ENCODE peak calls at places on chromosomes 1 and 21, in four cellular contexts. One of them, this sample, is unnamed.

GRCh38 chr1:229273507-229274232 is 2.8 kb downstream of the RAB4A start:
- DNase-seq in nephron progenitor cell: no peak
- DNase-seq in heart right ventricle: no peak
- DNase-seq in Calu3: peak; percentile 34
- DNase-seq in this sample: no peak

GRCh38 chr1:220084460-220084859 is 5.1 kb downstream of the BPNT1 start:
- DNase-seq in nephron progenitor cell: no peak
- DNase-seq in heart right ventricle: no peak
- DNase-seq in Calu3: no peak
- DNase-seq in this sample: no peak

GRCh38 chr1:230385173-230385480 is 41.0 kb downstream of the PGBD5 start:
- DNase-seq in nephron progenitor cell: no peak
- DNase-seq in Calu3: no peak
- DNase-seq in heart right ventricle: no peak
- DNase-seq in this sample: no peak

GRCh38 chr1:70084314-70084915 is 121.0 kb downstream of the LRRC40 start:
- DNase-seq in heart right ventricle: no peak
- DNase-seq in nephron progenitor cell: no peak
- DNase-seq in Calu3: no peak
- DNase-seq in this sample: no peak

GRCh38 chr1:29156543-29157268 is 25.0 kb downstream of the SRSF4 start:
- DNase-seq in Calu3: no peak
- DNase-seq in nephron progenitor cell: no peak
- DNase-seq in heart right ventricle: no peak
- DNase-seq in this sample: peak; percentile 83

GRCh38 chr1:902802-903201 is 20.9 kb upstream of the SAMD11 start:
- DNase-seq in heart right ventricle: no peak
- DNase-seq in nephron progenitor cell: no peak
- DNase-seq in Calu3: no peak
- DNase-seq in this sample: no peak

GRCh38 chr1:85488126-85488525 is 23.2 kb upstream of the DDAH1 start:
- DNase-seq in heart right ventricle: no peak
- DNase-seq in nephron progenitor cell: no peak
- DNase-seq in Calu3: no peak
- DNase-seq in this sample: no peak

GRCh38 chr1:19234224-19234623 is 17.1 kb downstream of the EMC1 start:
- DNase-seq in heart right ventricle: no peak
- DNase-seq in nephron progenitor cell: no peak
- DNase-seq in Calu3: no peak
- DNase-seq in this sample: no peak

GRCh38 chr1:49541096-49541752 is 482.5 kb downstream of the AGBL4 start:
- DNase-seq in nephron progenitor cell: no peak
- DNase-seq in Calu3: no peak
- DNase-seq in heart right ventricle: no peak
- DNase-seq in this sample: no peak

GRCh38 chr1:100530901-100531487 is 6.9 kb upstream of the GPR88 start:
- DNase-seq in nephron progenitor cell: no peak
- DNase-seq in heart right ventricle: peak; percentile 50
- DNase-seq in Calu3: no peak
- DNase-seq in this sample: peak; percentile 56

GRCh38 chr1:84078108-84078823 is 65.8 kb upstream of the PRKACB start:
- DNase-seq in Calu3: no peak
- DNase-seq in heart right ventricle: peak; percentile 12
- DNase-seq in nephron progenitor cell: no peak
- DNase-seq in this sample: peak; percentile 40

GRCh38 chr1:178628637-178629548 is 96.2 kb upstream of the RALGPS2 start:
- DNase-seq in heart right ventricle: peak; percentile 33
- DNase-seq in nephron progenitor cell: no peak
- DNase-seq in Calu3: no peak
- DNase-seq in this sample: no peak

GRCh38 chr1:170805957-170806662 is 129.2 kb upstream of the MROH9 start:
- DNase-seq in heart right ventricle: no peak
- DNase-seq in Calu3: peak; percentile 12
- DNase-seq in nephron progenitor cell: no peak
- DNase-seq in this sample: no peak

GRCh38 chr1:80896957-80897356 is 903.8 kb upstream of the ADGRL2 start:
- DNase-seq in nephron progenitor cell: no peak
- DNase-seq in heart right ventricle: no peak
- DNase-seq in Calu3: no peak
- DNase-seq in this sample: no peak

GRCh38 chr1:29239142-29239541 is 2.8 kb downstream of the PTPRU start:
- DNase-seq in Calu3: peak; percentile 90
- DNase-seq in heart right ventricle: no peak
- DNase-seq in nephron progenitor cell: peak; percentile 32
- DNase-seq in this sample: no peak

GRCh38 chr21:30629173-30629572 is 5.8 kb upstream of the KRTAP20-2 start:
- DNase-seq in heart right ventricle: no peak
- DNase-seq in nephron progenitor cell: no peak
- DNase-seq in Calu3: no peak
- DNase-seq in this sample: no peak

GRCh38 chr1:188514917-188515316 is 1686.2 kb downstream of the PLA2G4A start:
- DNase-seq in Calu3: no peak
- DNase-seq in nephron progenitor cell: no peak
- DNase-seq in heart right ventricle: no peak
- DNase-seq in this sample: peak; percentile 82

GRCh38 chr1:204304067-204304466 is 55.7 kb downstream of the PLEKHA6 start:
- DNase-seq in Calu3: no peak
- DNase-seq in nephron progenitor cell: no peak
- DNase-seq in heart right ventricle: no peak
- DNase-seq in this sample: no peak

GRCh38 chr1:94209425-94209824 is 28.0 kb downstream of the ARHGAP29 start:
- DNase-seq in Calu3: no peak
- DNase-seq in heart right ventricle: no peak
- DNase-seq in nephron progenitor cell: no peak
- DNase-seq in this sample: no peak

GRCh38 chr1:147723691-147724323 is 36.6 kb downstream of the GJA5 start:
- DNase-seq in heart right ventricle: peak; percentile 47
- DNase-seq in Calu3: peak; percentile 74
- DNase-seq in nephron progenitor cell: peak; percentile 54
- DNase-seq in this sample: peak; percentile 39

GRCh38 chr1:152061952-152062351 is 25.1 kb upstream of the S100A11 start:
- DNase-seq in heart right ventricle: no peak
- DNase-seq in Calu3: no peak
- DNase-seq in nephron progenitor cell: no peak
- DNase-seq in this sample: no peak

GRCh38 chr1:18875107-18875795 is 15.8 kb upstream of the TAS1R2 start:
- DNase-seq in Calu3: peak; percentile 32
- DNase-seq in nephron progenitor cell: peak; percentile 95
- DNase-seq in heart right ventricle: peak; percentile 79
- DNase-seq in this sample: peak; percentile 91

GRCh38 chr1:176241385-176242015 is 34.4 kb upstream of the COP1 start:
- DNase-seq in nephron progenitor cell: no peak
- DNase-seq in Calu3: no peak
- DNase-seq in heart right ventricle: no peak
- DNase-seq in this sample: peak; percentile 20

GRCh38 chr1:174051956-174052355 is 29.8 kb upstream of the RC3H1 start:
- DNase-seq in heart right ventricle: peak; percentile 41
- DNase-seq in Calu3: no peak
- DNase-seq in nephron progenitor cell: no peak
- DNase-seq in this sample: peak; percentile 21

GRCh38 chr1:64171797-64172281 is 31.6 kb upstream of the UBE2U start:
- DNase-seq in heart right ventricle: no peak
- DNase-seq in Calu3: peak; percentile 39
- DNase-seq in nephron progenitor cell: no peak
- DNase-seq in this sample: peak; percentile 77

GRCh38 chr1:185719021-185719420 is 15.2 kb upstream of the HMCN1 start:
- DNase-seq in Calu3: peak; percentile 44
- DNase-seq in nephron progenitor cell: peak; percentile 10
- DNase-seq in heart right ventricle: peak; percentile 15
- DNase-seq in this sample: peak; percentile 74

GRCh38 chr1:63545780-63546179 is 22.5 kb downstream of the EFCAB7 start:
- DNase-seq in nephron progenitor cell: no peak
- DNase-seq in Calu3: no peak
- DNase-seq in heart right ventricle: no peak
- DNase-seq in this sample: no peak

GRCh38 chr1:206517784-206518183 is 10.5 kb downstream of the RASSF5 start:
- DNase-seq in Calu3: no peak
- DNase-seq in heart right ventricle: no peak
- DNase-seq in nephron progenitor cell: no peak
- DNase-seq in this sample: no peak

GRCh38 chr1:57835620-57836019 is 411.8 kb upstream of the DAB1 start:
- DNase-seq in nephron progenitor cell: no peak
- DNase-seq in Calu3: no peak
- DNase-seq in heart right ventricle: no peak
- DNase-seq in this sample: peak; percentile 25

GRCh38 chr1:50110656-50111055 is 1.9 kb downstream of the ELAVL4 start:
- DNase-seq in nephron progenitor cell: no peak
- DNase-seq in Calu3: no peak
- DNase-seq in heart right ventricle: no peak
- DNase-seq in this sample: no peak

GRCh38 chr1:33155877-33156538 is 25.8 kb downstream of the TRIM62 start:
- DNase-seq in Calu3: no peak
- DNase-seq in nephron progenitor cell: no peak
- DNase-seq in heart right ventricle: peak; percentile 45
- DNase-seq in this sample: no peak

GRCh38 chr1:29253180-29253579 is 16.9 kb downstream of the PTPRU start:
- DNase-seq in heart right ventricle: no peak
- DNase-seq in Calu3: no peak
- DNase-seq in nephron progenitor cell: no peak
- DNase-seq in this sample: no peak

GRCh38 chr1:87336623-87337067 is 8.0 kb downstream of the LMO4 start:
- DNase-seq in heart right ventricle: no peak
- DNase-seq in Calu3: no peak
- DNase-seq in nephron progenitor cell: no peak
- DNase-seq in this sample: no peak

GRCh38 chr1:57860931-57861600 is 437.2 kb upstream of the DAB1 start:
- DNase-seq in nephron progenitor cell: no peak
- DNase-seq in heart right ventricle: no peak
- DNase-seq in Calu3: no peak
- DNase-seq in this sample: no peak

GRCh38 chr1:197218857-197219256 is 49.2 kb upstream of the CRB1 start:
- DNase-seq in nephron progenitor cell: no peak
- DNase-seq in heart right ventricle: no peak
- DNase-seq in Calu3: no peak
- DNase-seq in this sample: no peak

GRCh38 chr1:197222025-197222685 is 45.9 kb upstream of the CRB1 start:
- DNase-seq in heart right ventricle: no peak
- DNase-seq in nephron progenitor cell: no peak
- DNase-seq in Calu3: peak; percentile 78
- DNase-seq in this sample: no peak

GRCh38 chr1:197222780-197223179 is 45.3 kb upstream of the CRB1 start:
- DNase-seq in nephron progenitor cell: no peak
- DNase-seq in Calu3: no peak
- DNase-seq in heart right ventricle: no peak
- DNase-seq in this sample: no peak

GRCh38 chr1:197224160-197224559 is 43.9 kb upstream of the CRB1 start:
- DNase-seq in heart right ventricle: no peak
- DNase-seq in nephron progenitor cell: no peak
- DNase-seq in Calu3: no peak
- DNase-seq in this sample: peak; percentile 37
- TF ChIP-seq CTCF in heart right ventricle: peak; percentile 38
- TF ChIP-seq CTCF in nephron progenitor cell: no peak
- TF ChIP-seq CTCF in Calu3: peak; percentile 49
- TF ChIP-seq CTCF in this sample: peak; percentile 44

GRCh38 chr21:44299458-44300261 is at the start of gene PFKL:
- DNase-seq in nephron progenitor cell: peak; percentile 80
- DNase-seq in heart right ventricle: peak; percentile 68
- DNase-seq in Calu3: peak; percentile 64
- DNase-seq in this sample: peak; percentile 57

GRCh38 chr21:44300262-44300959 is 558 bp downstream of the PFKL start:
- DNase-seq in heart right ventricle: peak; percentile 74
- DNase-seq in Calu3: peak; percentile 67
- DNase-seq in nephron progenitor cell: peak; percentile 66
- DNase-seq in this sample: peak; percentile 56

GRCh38 chr21:44297525-44298290 is 2.1 kb upstream of the PFKL start:
- DNase-seq in heart right ventricle: peak; percentile 87
- DNase-seq in Calu3: peak; percentile 80
- DNase-seq in nephron progenitor cell: peak; percentile 88
- DNase-seq in this sample: peak; percentile 84

GRCh38 chr21:44298301-44298700 is 1.6 kb upstream of the PFKL start:
- DNase-seq in nephron progenitor cell: no peak
- DNase-seq in heart right ventricle: no peak
- DNase-seq in Calu3: no peak
- DNase-seq in this sample: no peak

DNA sequence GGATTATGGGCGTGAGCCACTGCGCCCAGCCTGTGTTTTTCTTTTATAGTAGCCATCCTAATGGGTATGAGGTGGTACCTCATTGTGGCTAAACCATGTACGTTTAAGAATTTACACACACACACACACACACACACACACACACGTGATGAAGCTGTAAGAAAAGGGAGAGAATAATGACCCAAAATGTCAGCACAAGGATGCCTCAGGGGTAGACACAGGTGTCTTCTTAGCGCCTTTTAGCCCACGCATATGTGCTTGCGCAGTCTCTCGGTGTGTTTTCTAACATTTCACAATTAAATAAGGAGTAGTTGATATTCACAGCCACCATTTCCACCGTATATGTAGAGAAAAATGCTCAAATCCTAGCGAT is 782 bp upstream of the PFKL start:
- DNase-seq in Calu3: no peak
- DNase-seq in nephron progenitor cell: no peak
- DNase-seq in heart right ventricle: no peak
- DNase-seq in this sample: peak; percentile 30
- TF ChIP-seq CTCF in Calu3: no peak
- TF ChIP-seq CTCF in nephron progenitor cell: no peak
- TF ChIP-seq CTCF in heart right ventricle: no peak
- TF ChIP-seq CTCF in this sample: no peak

DNA sequence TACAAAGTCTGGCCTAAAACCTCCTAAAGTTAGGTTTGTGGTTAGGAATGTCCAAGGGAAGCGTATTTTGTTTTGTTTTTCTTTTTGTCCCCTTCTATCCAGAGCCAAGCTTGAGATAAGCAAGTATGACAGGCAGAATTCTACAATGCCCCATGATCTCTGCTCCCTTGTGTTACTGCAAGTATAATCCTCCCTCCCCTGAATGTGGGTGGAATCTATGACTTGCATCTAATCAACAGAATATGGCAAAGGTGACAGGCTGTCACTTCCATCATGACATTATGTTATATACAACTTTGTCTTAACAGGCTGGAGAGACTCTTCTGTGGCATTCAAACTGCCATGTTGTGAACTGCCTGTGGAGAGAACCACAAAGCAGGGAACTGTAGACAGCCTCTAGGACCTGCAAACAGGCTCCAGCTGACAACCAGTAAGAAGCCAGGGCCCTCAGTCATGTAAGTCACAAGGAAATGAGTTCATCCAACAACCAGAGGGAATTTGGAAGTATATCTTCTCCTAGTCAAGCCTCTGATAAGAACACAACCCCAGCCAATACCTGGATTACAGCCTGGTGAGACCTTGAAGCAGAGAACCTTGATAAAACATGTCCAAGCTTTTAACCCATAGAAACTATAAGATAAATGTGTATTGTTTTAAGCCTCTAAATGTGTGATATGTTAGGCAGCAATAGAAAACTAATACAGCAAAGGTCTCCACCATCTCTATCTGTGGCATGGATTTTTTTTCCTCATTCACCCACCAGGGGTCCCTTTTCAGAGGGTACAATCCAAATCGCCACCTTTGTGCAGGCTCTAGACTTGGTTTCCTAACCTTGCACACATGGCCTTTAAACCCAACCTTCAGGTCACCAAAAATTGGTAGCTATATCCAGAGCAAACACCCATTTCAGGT is 5.7 kb upstream of the C1orf162 start:
- DNase-seq in Calu3: no peak
- DNase-seq in heart right ventricle: no peak
- DNase-seq in nephron progenitor cell: no peak
- DNase-seq in this sample: no peak
- TF ChIP-seq CTCF in Calu3: no peak
- TF ChIP-seq CTCF in heart right ventricle: no peak
- TF ChIP-seq CTCF in nephron progenitor cell: no peak
- TF ChIP-seq CTCF in this sample: no peak

GRCh38 chr1:31501505-31501904 is 74.8 kb upstream of the TINAGL1 start:
- DNase-seq in heart right ventricle: no peak
- DNase-seq in Calu3: no peak
- DNase-seq in nephron progenitor cell: no peak
- DNase-seq in this sample: no peak
- TF ChIP-seq CTCF in heart right ventricle: no peak
- TF ChIP-seq CTCF in Calu3: peak; percentile 20
- TF ChIP-seq CTCF in nephron progenitor cell: no peak
- TF ChIP-seq CTCF in this sample: peak; percentile 16

This sample was measured in A673.